ENCODE peak calls at places on chromosomes 6 and 20, in four cellular contexts. H, I, M and C are unnamed samples. For H3K4me1, the result is how much of the 10 kb centered on the place peaks cover.

GRCh38 chr6:41028618-41029486 is 10.2 kb downstream of the UNC5CL start:
- DNase-seq in H (no peak), I (no peak), M (no peak), C (no peak)

GRCh38 chr6:107121266-107121665 is 6.0 kb upstream of the BEND3 start:
- DNase-seq in H (no peak), I (no peak), M (no peak), C (no peak)

GRCh38 chr6:151098166-151098565 is 141.6 kb upstream of the AKAP12 start:
- DNase-seq in H (no peak), I (peak), M (no peak), C (no peak)

GRCh38 chr6:139336488-139336887 is 38.0 kb downstream of the CITED2 start:
- DNase-seq in H (peak), I (peak), M (no peak), C (peak)

GRCh38 chr6:7546383-7546782 is 4.9 kb downstream of the DSP start:
- DNase-seq in H (no peak), I (no peak), M (no peak), C (no peak)

GRCh38 chr6:110283657-110284056 is 74.5 kb downstream of the METTL24 start:
- DNase-seq in H (no peak), I (no peak), M (no peak), C (no peak)

GRCh38 chr6:63573899-63574553 is 1.7 kb downstream of the LOC128125822 start:
- DNase-seq in H (no peak), I (peak), M (peak), C (peak)

GRCh38 chr20:6746901-6747609 is 20.4 kb upstream of the BMP2 start:
- DNase-seq in H (no peak), I (no peak), M (no peak), C (no peak)

GRCh38 chr6:168157272-168158007 is 78.4 kb upstream of the FRMD1 start:
- DNase-seq in H (peak), I (peak), M (no peak), C (no peak)

GRCh38 chr6:40011844-40012243 is 77.6 kb upstream of the MOCS1 start:
- DNase-seq in H (no peak), I (no peak), M (no peak), C (no peak)
- TF ChIP-seq CTCF in H (no peak), I (no peak), M (no peak), C (no peak)

DNA sequence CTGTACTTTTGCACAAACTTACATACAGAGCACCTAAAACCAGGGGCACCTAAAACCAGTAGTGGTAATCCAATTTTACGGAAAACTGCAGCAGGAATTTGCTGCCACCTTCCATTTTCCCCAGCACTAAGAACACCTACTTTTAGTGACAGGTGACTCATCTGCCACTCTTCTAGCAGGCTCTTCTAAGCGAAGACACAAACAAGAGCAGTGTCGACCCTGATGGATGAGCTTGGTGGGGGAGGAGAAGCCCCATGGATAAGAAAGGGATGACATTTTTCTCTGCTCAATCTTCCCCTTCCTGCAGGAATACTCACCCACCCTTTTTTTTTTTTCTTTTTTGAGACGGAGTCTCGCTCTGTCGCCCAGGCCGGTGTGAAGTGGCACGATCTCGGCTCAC is 116.9 kb downstream of the GMPR start:
- DNase-seq in H (no peak), I (no peak), M (no peak), C (no peak)
- H3K4me1 ChIP-seq in H (under half), I (under half), M (under half), C (under half)

DNA sequence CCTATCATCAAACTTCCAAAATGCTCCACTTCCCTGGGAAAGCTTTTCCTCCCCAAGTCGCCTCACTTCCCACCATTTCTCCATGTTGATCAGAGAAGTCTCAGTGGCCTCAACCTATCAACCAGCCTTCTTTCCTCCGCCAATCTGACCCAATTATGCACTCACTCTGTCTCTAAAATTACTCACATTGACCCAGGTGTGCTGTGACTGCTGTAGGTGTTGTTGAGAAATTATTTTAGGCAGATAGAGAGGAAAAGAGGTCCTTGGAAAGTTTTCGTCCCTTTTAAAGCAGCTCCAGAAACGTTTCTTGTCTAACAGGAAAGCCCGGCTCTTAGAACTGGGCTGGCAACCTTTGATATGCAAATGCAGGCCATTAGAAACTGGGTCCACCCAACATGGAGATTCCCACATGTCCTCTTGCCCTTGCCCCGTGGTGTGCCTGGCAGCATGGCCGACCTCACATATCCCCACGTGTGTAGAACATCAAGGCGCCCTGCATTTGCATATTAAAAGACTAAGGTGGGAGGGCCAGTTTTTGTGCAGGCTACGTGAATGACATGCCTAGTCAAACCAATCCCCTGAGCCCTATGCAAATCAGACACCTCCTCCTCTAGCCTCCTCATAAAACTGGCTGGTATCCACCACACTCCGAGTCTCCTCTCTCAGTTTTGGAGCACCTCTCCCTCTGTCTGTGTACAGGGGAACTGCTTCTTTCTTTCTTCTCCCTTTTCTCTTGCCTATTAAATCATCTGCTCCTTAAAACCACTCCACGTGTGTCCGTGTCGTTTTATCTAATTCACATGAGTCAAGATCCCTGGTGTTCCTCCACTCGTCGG is 12.9 kb downstream of the IPCEF1 start:
- DNase-seq in H (peak), I (peak), M (peak), C (peak)
- TF ChIP-seq CTCF in H (no peak), I (peak), M (peak), C (peak)

DNA sequence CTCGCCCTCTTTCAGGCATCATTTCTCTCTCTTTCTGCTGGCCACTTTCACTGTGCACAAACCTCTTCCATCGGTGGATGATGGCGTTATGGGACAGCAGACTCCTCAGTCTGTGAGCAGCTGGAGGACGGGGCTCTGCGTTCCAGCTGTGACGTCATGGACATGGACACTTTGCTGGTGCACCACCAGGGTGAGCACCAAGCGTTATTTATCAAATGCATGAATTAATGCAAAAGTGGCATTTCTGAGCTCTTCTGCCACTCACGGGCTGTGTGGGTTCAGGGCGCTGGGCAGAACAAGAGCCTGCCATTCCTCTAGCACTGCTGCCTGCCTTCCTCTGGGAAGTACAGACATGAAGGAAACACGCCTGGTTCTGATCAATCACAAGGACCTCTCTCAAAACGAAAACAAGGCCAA is 82.9 kb upstream of the MPC1 start:
- DNase-seq in H (peak), I (peak), M (peak), C (peak)
- H3K4me1 ChIP-seq in H (under half), I (under half), M (under half), C (under half)